ENCODE peak calls at places on chromosomes 2 and 18, in ten cellular contexts. One of them, this sample, is unnamed.

GRCh38 chr2:128343459-128343858 is 24.8 kb upstream of the HS6ST1 start:
- DNase-seq in thoracic aorta: no peak
- DNase-seq in heart right ventricle: no peak
- DNase-seq in stimulated activated CD8-positive, alpha-beta memory T cell treated with anti-CD3 and anti-CD28 coated beads, Interleukin-12 subunit alpha, Interleukin-12 subunit beta, amount 100 ng/mL, for 1 hour: no peak
- DNase-seq in mammary epithelial cell: no peak
- DNase-seq in NCI-H524: no peak
- DNase-seq in AG08396: no peak
- DNase-seq in astrocyte of the hippocampus: no peak
- DNase-seq in left lobe of liver: no peak
- DNase-seq in bronchial epithelial cell: no peak
- DNase-seq in this sample: no peak

GRCh38 chr2:235851841-235852527 is 316.2 kb downstream of the GBX2 start:
- DNase-seq in left lobe of liver: peak; percentile 12
- DNase-seq in heart right ventricle: no peak
- DNase-seq in AG08396: no peak
- DNase-seq in mammary epithelial cell: no peak
- DNase-seq in NCI-H524: no peak
- DNase-seq in thoracic aorta: no peak
- DNase-seq in bronchial epithelial cell: no peak
- DNase-seq in astrocyte of the hippocampus: no peak
- DNase-seq in stimulated activated CD8-positive, alpha-beta memory T cell treated with anti-CD3 and anti-CD28 coated beads, Interleukin-12 subunit alpha, Interleukin-12 subunit beta, amount 100 ng/mL, for 1 hour: no peak
- DNase-seq in this sample: no peak

GRCh38 chr2:108194409-108195132 is 45.2 kb upstream of the SULT1C3 start:
- DNase-seq in AG08396: no peak
- DNase-seq in NCI-H524: no peak
- DNase-seq in bronchial epithelial cell: peak; percentile 29
- DNase-seq in thoracic aorta: no peak
- DNase-seq in stimulated activated CD8-positive, alpha-beta memory T cell treated with anti-CD3 and anti-CD28 coated beads, Interleukin-12 subunit alpha, Interleukin-12 subunit beta, amount 100 ng/mL, for 1 hour: no peak
- DNase-seq in left lobe of liver: no peak
- DNase-seq in astrocyte of the hippocampus: no peak
- DNase-seq in heart right ventricle: no peak
- DNase-seq in mammary epithelial cell: no peak
- DNase-seq in this sample: no peak

GRCh38 chr2:114170070-114170469 is 272.4 kb upstream of the DPP10 start:
- DNase-seq in stimulated activated CD8-positive, alpha-beta memory T cell treated with anti-CD3 and anti-CD28 coated beads, Interleukin-12 subunit alpha, Interleukin-12 subunit beta, amount 100 ng/mL, for 1 hour: no peak
- DNase-seq in AG08396: no peak
- DNase-seq in thoracic aorta: no peak
- DNase-seq in heart right ventricle: no peak
- DNase-seq in astrocyte of the hippocampus: no peak
- DNase-seq in mammary epithelial cell: peak; percentile 16
- DNase-seq in NCI-H524: no peak
- DNase-seq in bronchial epithelial cell: peak; percentile 58
- DNase-seq in left lobe of liver: no peak
- DNase-seq in this sample: no peak

GRCh38 chr2:229815858-229816257 is 101.5 kb upstream of the DNER start:
- DNase-seq in bronchial epithelial cell: peak; percentile 43
- DNase-seq in thoracic aorta: no peak
- DNase-seq in stimulated activated CD8-positive, alpha-beta memory T cell treated with anti-CD3 and anti-CD28 coated beads, Interleukin-12 subunit alpha, Interleukin-12 subunit beta, amount 100 ng/mL, for 1 hour: no peak
- DNase-seq in heart right ventricle: no peak
- DNase-seq in AG08396: peak; percentile 13
- DNase-seq in astrocyte of the hippocampus: peak; percentile 48
- DNase-seq in mammary epithelial cell: peak; percentile 68
- DNase-seq in left lobe of liver: no peak
- DNase-seq in NCI-H524: no peak
- DNase-seq in this sample: no peak

GRCh38 chr2:128555433-128555832 is 236.8 kb upstream of the HS6ST1 start:
- DNase-seq in NCI-H524: no peak
- DNase-seq in mammary epithelial cell: no peak
- DNase-seq in stimulated activated CD8-positive, alpha-beta memory T cell treated with anti-CD3 and anti-CD28 coated beads, Interleukin-12 subunit alpha, Interleukin-12 subunit beta, amount 100 ng/mL, for 1 hour: no peak
- DNase-seq in left lobe of liver: no peak
- DNase-seq in thoracic aorta: no peak
- DNase-seq in heart right ventricle: no peak
- DNase-seq in bronchial epithelial cell: no peak
- DNase-seq in astrocyte of the hippocampus: no peak
- DNase-seq in AG08396: no peak
- DNase-seq in this sample: no peak

GRCh38 chr2:181457741-181458425 is 697 bp downstream of the ITGA4 start:
- DNase-seq in NCI-H524: peak; percentile 68
- DNase-seq in AG08396: peak; percentile 43
- DNase-seq in stimulated activated CD8-positive, alpha-beta memory T cell treated with anti-CD3 and anti-CD28 coated beads, Interleukin-12 subunit alpha, Interleukin-12 subunit beta, amount 100 ng/mL, for 1 hour: no peak
- DNase-seq in heart right ventricle: peak; percentile 5
- DNase-seq in bronchial epithelial cell: peak; percentile 9
- DNase-seq in thoracic aorta: no peak
- DNase-seq in left lobe of liver: peak; percentile 46
- DNase-seq in astrocyte of the hippocampus: peak; percentile 71
- DNase-seq in mammary epithelial cell: peak; percentile 55
- DNase-seq in this sample: peak; percentile 33

GRCh38 chr18:45111507-45111858 is 430.8 kb downstream of the SETBP1 start:
- DNase-seq in mammary epithelial cell: no peak
- DNase-seq in AG08396: no peak
- DNase-seq in astrocyte of the hippocampus: no peak
- DNase-seq in stimulated activated CD8-positive, alpha-beta memory T cell treated with anti-CD3 and anti-CD28 coated beads, Interleukin-12 subunit alpha, Interleukin-12 subunit beta, amount 100 ng/mL, for 1 hour: no peak
- DNase-seq in bronchial epithelial cell: no peak
- DNase-seq in heart right ventricle: no peak
- DNase-seq in NCI-H524: no peak
- DNase-seq in thoracic aorta: no peak
- DNase-seq in left lobe of liver: no peak
- DNase-seq in this sample: no peak

GRCh38 chr2:33321236-33321731 is 155.2 kb upstream of the RASGRP3 start:
- DNase-seq in NCI-H524: no peak
- DNase-seq in stimulated activated CD8-positive, alpha-beta memory T cell treated with anti-CD3 and anti-CD28 coated beads, Interleukin-12 subunit alpha, Interleukin-12 subunit beta, amount 100 ng/mL, for 1 hour: no peak
- DNase-seq in astrocyte of the hippocampus: peak; percentile 67
- DNase-seq in heart right ventricle: no peak
- DNase-seq in bronchial epithelial cell: no peak
- DNase-seq in mammary epithelial cell: peak; percentile 34
- DNase-seq in thoracic aorta: no peak
- DNase-seq in AG08396: peak; percentile 42
- DNase-seq in left lobe of liver: no peak
- DNase-seq in this sample: no peak

GRCh38 chr2:119810039-119810630 is 50.4 kb downstream of the PTPN4 start:
- DNase-seq in thoracic aorta: no peak
- DNase-seq in AG08396: no peak
- DNase-seq in stimulated activated CD8-positive, alpha-beta memory T cell treated with anti-CD3 and anti-CD28 coated beads, Interleukin-12 subunit alpha, Interleukin-12 subunit beta, amount 100 ng/mL, for 1 hour: no peak
- DNase-seq in heart right ventricle: no peak
- DNase-seq in bronchial epithelial cell: no peak
- DNase-seq in NCI-H524: no peak
- DNase-seq in left lobe of liver: no peak
- DNase-seq in astrocyte of the hippocampus: no peak
- DNase-seq in mammary epithelial cell: no peak
- DNase-seq in this sample: no peak

GRCh38 chr2:205714058-205714776 is 31.9 kb downstream of the NRP2 start:
- DNase-seq in stimulated activated CD8-positive, alpha-beta memory T cell treated with anti-CD3 and anti-CD28 coated beads, Interleukin-12 subunit alpha, Interleukin-12 subunit beta, amount 100 ng/mL, for 1 hour: no peak
- DNase-seq in astrocyte of the hippocampus: peak; percentile 82
- DNase-seq in left lobe of liver: no peak
- DNase-seq in mammary epithelial cell: peak; percentile 30
- DNase-seq in heart right ventricle: no peak
- DNase-seq in bronchial epithelial cell: no peak
- DNase-seq in NCI-H524: no peak
- DNase-seq in AG08396: no peak
- DNase-seq in thoracic aorta: no peak
- DNase-seq in this sample: no peak

GRCh38 chr2:128300621-128301020 is 18.0 kb downstream of the HS6ST1 start:
- DNase-seq in NCI-H524: peak; percentile 34
- DNase-seq in thoracic aorta: no peak
- DNase-seq in astrocyte of the hippocampus: peak; percentile 55
- DNase-seq in AG08396: no peak
- DNase-seq in mammary epithelial cell: no peak
- DNase-seq in bronchial epithelial cell: no peak
- DNase-seq in heart right ventricle: no peak
- DNase-seq in left lobe of liver: no peak
- DNase-seq in stimulated activated CD8-positive, alpha-beta memory T cell treated with anti-CD3 and anti-CD28 coated beads, Interleukin-12 subunit alpha, Interleukin-12 subunit beta, amount 100 ng/mL, for 1 hour: no peak
- DNase-seq in this sample: no peak

GRCh38 chr2:182133195-182133891 is 147.7 kb downstream of the PPP1R1C start:
- DNase-seq in AG08396: no peak
- DNase-seq in stimulated activated CD8-positive, alpha-beta memory T cell treated with anti-CD3 and anti-CD28 coated beads, Interleukin-12 subunit alpha, Interleukin-12 subunit beta, amount 100 ng/mL, for 1 hour: no peak
- DNase-seq in bronchial epithelial cell: peak; percentile 70
- DNase-seq in heart right ventricle: no peak
- DNase-seq in thoracic aorta: no peak
- DNase-seq in mammary epithelial cell: peak; percentile 45
- DNase-seq in astrocyte of the hippocampus: no peak
- DNase-seq in NCI-H524: no peak
- DNase-seq in left lobe of liver: no peak
- DNase-seq in this sample: no peak

GRCh38 chr18:45325791-45326190 is 289.5 kb upstream of the SLC14A2 start:
- DNase-seq in left lobe of liver: no peak
- DNase-seq in thoracic aorta: no peak
- DNase-seq in heart right ventricle: no peak
- DNase-seq in AG08396: no peak
- DNase-seq in stimulated activated CD8-positive, alpha-beta memory T cell treated with anti-CD3 and anti-CD28 coated beads, Interleukin-12 subunit alpha, Interleukin-12 subunit beta, amount 100 ng/mL, for 1 hour: no peak
- DNase-seq in bronchial epithelial cell: no peak
- DNase-seq in astrocyte of the hippocampus: peak; percentile 54
- DNase-seq in NCI-H524: no peak
- DNase-seq in mammary epithelial cell: no peak
- DNase-seq in this sample: no peak

GRCh38 chr2:190571666-190572065 is 37.1 kb upstream of the NEMP2 start:
- DNase-seq in bronchial epithelial cell: peak; percentile 68
- DNase-seq in AG08396: no peak
- DNase-seq in mammary epithelial cell: peak; percentile 90
- DNase-seq in stimulated activated CD8-positive, alpha-beta memory T cell treated with anti-CD3 and anti-CD28 coated beads, Interleukin-12 subunit alpha, Interleukin-12 subunit beta, amount 100 ng/mL, for 1 hour: no peak
- DNase-seq in thoracic aorta: no peak
- DNase-seq in left lobe of liver: no peak
- DNase-seq in heart right ventricle: no peak
- DNase-seq in NCI-H524: no peak
- DNase-seq in astrocyte of the hippocampus: no peak
- DNase-seq in this sample: no peak

GRCh38 chr2:231353469-231353868 is 42.0 kb upstream of the B3GNT7 start:
- DNase-seq in heart right ventricle: no peak
- DNase-seq in bronchial epithelial cell: no peak
- DNase-seq in NCI-H524: no peak
- DNase-seq in AG08396: no peak
- DNase-seq in astrocyte of the hippocampus: no peak
- DNase-seq in mammary epithelial cell: no peak
- DNase-seq in left lobe of liver: no peak
- DNase-seq in stimulated activated CD8-positive, alpha-beta memory T cell treated with anti-CD3 and anti-CD28 coated beads, Interleukin-12 subunit alpha, Interleukin-12 subunit beta, amount 100 ng/mL, for 1 hour: no peak
- DNase-seq in thoracic aorta: no peak
- DNase-seq in this sample: no peak